ENCODE peak calls at places on chromosomes 4 and X, in five cellular contexts. B is sciatic nerve, N is pons, M is AG10803, A is nephron progenitor cell. Y is an unnamed sample.

GRCh38 chr4:155854597-155855226 is 11.4 kb downstream of the ASIC5 start:
- DNase-seq in M (peak), N (no peak), B (no peak), A (no peak), Y (peak)

GRCh38 chrX:79524642-79525041 is 157.5 kb upstream of the ITM2A start:
- DNase-seq in N (no peak), M (no peak), A (no peak), B (no peak), Y (no peak)

GRCh38 chr4:92387459-92388069 is 83.8 kb downstream of the GRID2 start:
- DNase-seq in B (no peak), A (peak), N (peak), M (peak), Y (peak)

GRCh38 chrX:121146059-121146628 is 98.7 kb downstream of the GLUD2 start:
- DNase-seq in A (no peak), M (no peak), B (no peak), N (no peak), Y (no peak)

GRCh38 chr4:187135878-187136277 is 412.2 kb upstream of the FAT1 start:
- DNase-seq in N (no peak), B (no peak), M (no peak), A (no peak), Y (no peak)

GRCh38 chr4:119597377-119597776 is 31.2 kb downstream of the PDE5A start:
- DNase-seq in B (no peak), M (peak), A (no peak), N (no peak), Y (no peak)

GRCh38 chr4:155353923-155354540 is 22.7 kb downstream of the MAP9 start:
- DNase-seq in B (peak), M (peak), A (peak), N (peak), Y (peak)

GRCh38 chrX:55135171-55135570 is 46.4 kb downstream of the PAGE2 start:
- DNase-seq in N (peak), M (peak), A (peak), B (no peak), Y (peak)

GRCh38 chrX:45134303-45134702 is 66.4 kb downstream of the DIPK2B start:
- DNase-seq in A (no peak), B (no peak), M (no peak), N (peak), Y (no peak)

GRCh38 chr4:72473434-72473900 is 95.6 kb downstream of the ADAMTS3 start:
- DNase-seq in M (no peak), N (no peak), B (no peak), A (no peak), Y (no peak)

GRCh38 chrX:56729152-56729557 is at the start of gene NBDY:
- DNase-seq in N (peak), A (peak), M (peak), B (no peak), Y (peak)

GRCh38 chr4:12579172-12579571 is 905.0 kb downstream of the RAB28 start:
- DNase-seq in B (no peak), M (no peak), N (no peak), A (no peak), Y (no peak)

GRCh38 chr4:95545526-95545925 is 3.2 kb downstream of the UNC5C start:
- DNase-seq in B (no peak), A (no peak), M (no peak), N (peak), Y (no peak)

GRCh38 chrX:136162827-136163427 is 15.6 kb downstream of the FHL1 start:
- DNase-seq in B (peak), M (peak), N (peak), A (peak), Y (peak)

GRCh38 chr4:67565284-67565683 is 6.8 kb downstream of the STAP1 start:
- DNase-seq in B (no peak), A (no peak), M (peak), N (no peak), Y (peak)